ENCODE peak calls at places on chromosomes 7 and 10, in six cellular contexts. Y is fibroblast of lung, W is cardiac muscle cell, X is SK-N-SH, M is A549, G is iPS DF 6.9. E is an unnamed sample. For H3K4me1, the result is how much of the 10 kb centered on the place peaks cover.

GRCh38 chr7:19113855-19114590 is 3.4 kb downstream of the TWIST1 start:
- DNase-seq in Y (peak), W (no peak), X (peak), M (no peak), G (no peak), E (no peak)

GRCh38 chr7:7100432-7100849 is 81.9 kb upstream of the C1GALT1 start:
- DNase-seq in Y (no peak), W (no peak), X (no peak), M (no peak), G (peak), E (peak)

GRCh38 chr7:80879849-80880248 is 39.0 kb downstream of the SEMA3C start:
- DNase-seq in Y (peak), W (peak), X (no peak), M (no peak), G (no peak), E (no peak)

GRCh38 chr7:33773053-33773452 is 132.3 kb upstream of the BMPER start:
- DNase-seq in Y (peak), W (no peak), X (no peak), M (no peak), G (no peak), E (no peak)

GRCh38 chr7:47799529-47799928 is 148.7 kb downstream of the PKD1L1 start:
- DNase-seq in Y (no peak), W (no peak), X (no peak), M (no peak), G (no peak), E (no peak)

GRCh38 chr10:72336259-72337038 is 18.3 kb downstream of the DNAJB12 start:
- DNase-seq in Y (no peak), W (no peak), X (no peak), M (no peak), G (no peak), E (no peak)

GRCh38 chr7:91504919-91505318 is 240.7 kb downstream of the FZD1 start:
- DNase-seq in Y (no peak), W (no peak), X (no peak), M (no peak), G (no peak), E (no peak)

GRCh38 chr10:95260397-95260881 is 30.4 kb downstream of the PDLIM1 start:
- DNase-seq in Y (peak), W (peak), X (no peak), M (peak), G (no peak), E (peak)

GRCh38 chr10:4807803-4808507 is 18.1 kb upstream of the AKR1E2 start:
- DNase-seq in Y (peak), W (no peak), X (no peak), M (peak), G (no peak), E (peak)

GRCh38 chr10:95556994-95557767 is 4.0 kb downstream of the SORBS1 start:
- DNase-seq in Y (no peak), W (no peak), X (no peak), M (no peak), G (no peak), E (no peak)

GRCh38 chr7:100132697-100133137 is 6.0 kb downstream of the MBLAC1 start:
- DNase-seq in Y (peak), W (peak), X (peak), M (peak), G (no peak), E (peak)

GRCh38 chr10:43930243-43930642 is 281.6 kb upstream of the ZNF32 start:
- DNase-seq in Y (no peak), W (no peak), X (no peak), M (no peak), G (no peak), E (no peak)

GRCh38 chr10:72688208-72688651 is 3.7 kb upstream of the MCU start:
- DNase-seq in Y (peak), W (no peak), X (no peak), M (peak), G (no peak), E (peak)

GRCh38 chr10:50395279-50395678 is 144.0 kb upstream of the ASAH2 start:
- DNase-seq in Y (peak), W (no peak), X (no peak), M (peak), G (no peak), E (no peak)

GRCh38 chr7:98870071-98870651 is 347 bp upstream of the TMEM130 start:
- DNase-seq in Y (peak), W (peak), X (peak), M (peak), G (no peak), E (no peak)

GRCh38 chr10:88672041-88672440 is 7.8 kb downstream of the LIPF start:
- DNase-seq in Y (peak), W (no peak), X (no peak), M (no peak), G (no peak), E (no peak)

GRCh38 chr7:100676501-100677306 is 3.2 kb downstream of the GNB2 start:
- DNase-seq in Y (no peak), W (no peak), X (no peak), M (no peak), G (no peak), E (no peak)

GRCh38 chr10:127278001-127278400 is 81.6 kb upstream of the INSYN2A start:
- DNase-seq in Y (peak), W (no peak), X (no peak), M (peak), G (no peak), E (no peak)

GRCh38 chr10:70568781-70569495 is 33.6 kb downstream of the PRF1 start:
- DNase-seq in Y (no peak), W (no peak), X (no peak), M (no peak), G (no peak), E (no peak)

GRCh38 chr10:95401704-95402469 is 111.1 kb upstream of the PDLIM1 start:
- DNase-seq in Y (no peak), W (no peak), X (no peak), M (no peak), G (no peak), E (no peak)

GRCh38 chr7:70384891-70385290 is 747.1 kb upstream of the GALNT17 start:
- DNase-seq in Y (peak), W (no peak), X (no peak), M (no peak), G (no peak), E (no peak)

GRCh38 chr10:86968271-86968993 is at the start of gene ADIRF:
- DNase-seq in Y (no peak), W (no peak), X (no peak), M (no peak), G (no peak), E (no peak)

GRCh38 chr10:131977323-131978096 is 4.2 kb downstream of the BNIP3 start:
- DNase-seq in Y (no peak), W (no peak), X (no peak), M (no peak), G (no peak), E (no peak)

GRCh38 chr7:128938524-128939074 is 872 bp downstream of the IRF5 start:
- DNase-seq in Y (no peak), W (no peak), X (peak), M (no peak), G (no peak), E (no peak)

GRCh38 chr10:93746844-93747284 is 10.9 kb upstream of the LGI1 start:
- DNase-seq in Y (peak), W (no peak), X (no peak), M (peak), G (peak), E (peak)

GRCh38 chr7:149864751-149865150 is 9.0 kb upstream of the ATP6V0E2 start:
- DNase-seq in Y (no peak), W (no peak), X (no peak), M (no peak), G (no peak), E (no peak)

GRCh38 chr7:130365511-130366441 is 14.5 kb upstream of the CPA1 start:
- DNase-seq in Y (peak), W (no peak), X (peak), M (no peak), G (no peak), E (peak)

DNA sequence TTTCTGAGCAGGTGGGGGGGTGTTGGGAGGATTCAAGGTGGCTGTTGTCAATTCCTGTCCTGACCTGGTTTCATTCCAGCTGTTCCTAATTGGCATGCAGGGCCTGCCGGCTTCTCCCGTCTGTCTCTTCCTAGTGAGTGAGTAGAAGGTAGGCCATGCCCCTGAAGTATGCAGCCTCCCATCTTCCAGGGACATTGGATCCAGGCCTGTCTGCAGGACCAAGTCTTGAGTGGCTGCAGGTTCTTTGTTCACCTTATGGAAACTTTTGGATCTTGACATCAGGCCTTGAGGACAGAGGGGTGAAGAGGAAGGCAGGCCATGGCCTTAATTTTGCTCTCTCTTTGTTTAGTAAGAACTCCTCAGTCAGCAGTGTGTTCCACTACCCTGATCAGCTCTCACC is 131.8 kb downstream of the SH2D4B start:
- DNase-seq in Y (no peak), W (no peak), X (no peak), M (no peak), G (no peak), E (no peak)
- H3K4me3 ChIP-seq in Y (no peak), W (no peak), X (no peak), M (no peak), G (no peak), E (no peak)

DNA sequence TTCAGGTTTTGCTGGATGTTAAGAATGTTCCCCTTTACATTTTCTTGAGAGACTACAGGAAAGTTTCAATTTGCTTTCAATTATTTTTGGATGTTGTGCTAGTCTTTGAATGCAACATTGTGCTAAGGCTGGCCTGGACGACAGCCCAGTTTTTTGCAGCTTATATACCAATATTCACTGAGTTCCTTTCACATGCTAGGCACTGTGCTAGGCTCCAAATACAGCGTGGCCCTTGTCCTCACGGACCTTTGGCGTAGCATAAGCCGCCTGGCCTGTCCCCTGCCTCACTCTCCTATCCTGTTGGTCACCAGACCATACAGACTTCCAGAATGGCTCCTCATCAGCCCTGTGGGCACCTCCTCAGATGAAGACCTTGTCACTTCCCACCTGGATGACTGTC is 19.5 kb upstream of the HSPA12A start:
- DNase-seq in Y (no peak), W (no peak), X (no peak), M (no peak), G (no peak), E (no peak)
- H3K27ac ChIP-seq in Y (no peak), W (no peak), X (no peak), M (no peak), G (no peak), E (no peak)

GRCh38 chr10:75226656-75227055 is 9.1 kb downstream of the COMTD1 start:
- DNase-seq in Y (no peak), W (no peak), X (no peak), M (no peak), G (no peak), E (no peak)

GRCh38 chr10:75229961-75230360 is 5.8 kb downstream of the COMTD1 start:
- DNase-seq in Y (peak), W (no peak), X (no peak), M (peak), G (no peak), E (no peak)

GRCh38 chr10:75226055-75226454 is 9.7 kb downstream of the COMTD1 start:
- DNase-seq in Y (no peak), W (no peak), X (no peak), M (no peak), G (no peak), E (no peak)

GRCh38 chr10:75228834-75229233 is 6.9 kb downstream of the COMTD1 start:
- DNase-seq in Y (peak), W (no peak), X (no peak), M (no peak), G (no peak), E (no peak)

GRCh38 chr10:75228278-75228677 is 7.5 kb downstream of the COMTD1 start:
- DNase-seq in Y (no peak), W (no peak), X (no peak), M (no peak), G (no peak), E (no peak)
- H3K4me1 ChIP-seq in Y (under half), W (under half), X (under half), M (half or more), G (under half), E (under half)

GRCh38 chr7:68421712-68422111 is 1176.6 kb upstream of the AUTS2 start:
- DNase-seq in Y (no peak), W (no peak), X (no peak), M (no peak), G (no peak), E (no peak)

GRCh38 chr7:68414631-68415425 is 1183.4 kb upstream of the AUTS2 start:
- DNase-seq in Y (no peak), W (no peak), X (peak), M (peak), G (no peak), E (peak)

GRCh38 chr7:68420342-68420750 is 1177.9 kb upstream of the AUTS2 start:
- DNase-seq in Y (no peak), W (no peak), X (no peak), M (no peak), G (no peak), E (no peak)

GRCh38 chr7:68417002-68417401 is 1181.3 kb upstream of the AUTS2 start:
- DNase-seq in Y (no peak), W (no peak), X (no peak), M (no peak), G (no peak), E (no peak)

DNA sequence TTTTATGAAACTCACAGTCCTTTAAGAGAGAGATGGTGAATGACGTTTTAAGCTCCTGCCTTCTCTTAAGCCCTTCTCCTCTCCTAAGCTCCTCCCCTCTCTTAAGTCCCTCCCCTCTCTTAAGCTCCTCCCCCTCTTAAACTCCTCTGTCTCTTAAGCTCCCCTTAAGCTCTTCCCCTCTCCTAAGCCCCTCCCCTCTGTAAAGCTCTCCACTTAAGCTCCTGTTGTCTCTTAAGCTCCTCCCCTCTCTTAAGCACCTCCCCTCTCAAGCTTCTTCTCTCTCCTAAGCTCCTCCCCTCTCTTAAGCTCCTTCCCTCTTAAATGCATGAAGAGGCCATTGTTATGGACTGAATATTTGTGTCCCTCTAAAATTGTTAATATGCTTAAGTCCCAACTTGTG is 1180.6 kb upstream of the AUTS2 start:
- DNase-seq in Y (no peak), W (no peak), X (no peak), M (peak), G (no peak), E (peak)
- H3K4me3 ChIP-seq in Y (no peak), W (no peak), X (no peak), M (no peak), G (no peak), E (no peak)

GRCh38 chr10:1358860-1359598 is 302.8 kb downstream of the WDR37 start:
- DNase-seq in Y (no peak), W (no peak), X (no peak), M (no peak), G (no peak), E (no peak)
- H3K27ac ChIP-seq in Y (no peak), W (no peak), X (no peak), M (no peak), G (no peak), E (no peak)

DNA sequence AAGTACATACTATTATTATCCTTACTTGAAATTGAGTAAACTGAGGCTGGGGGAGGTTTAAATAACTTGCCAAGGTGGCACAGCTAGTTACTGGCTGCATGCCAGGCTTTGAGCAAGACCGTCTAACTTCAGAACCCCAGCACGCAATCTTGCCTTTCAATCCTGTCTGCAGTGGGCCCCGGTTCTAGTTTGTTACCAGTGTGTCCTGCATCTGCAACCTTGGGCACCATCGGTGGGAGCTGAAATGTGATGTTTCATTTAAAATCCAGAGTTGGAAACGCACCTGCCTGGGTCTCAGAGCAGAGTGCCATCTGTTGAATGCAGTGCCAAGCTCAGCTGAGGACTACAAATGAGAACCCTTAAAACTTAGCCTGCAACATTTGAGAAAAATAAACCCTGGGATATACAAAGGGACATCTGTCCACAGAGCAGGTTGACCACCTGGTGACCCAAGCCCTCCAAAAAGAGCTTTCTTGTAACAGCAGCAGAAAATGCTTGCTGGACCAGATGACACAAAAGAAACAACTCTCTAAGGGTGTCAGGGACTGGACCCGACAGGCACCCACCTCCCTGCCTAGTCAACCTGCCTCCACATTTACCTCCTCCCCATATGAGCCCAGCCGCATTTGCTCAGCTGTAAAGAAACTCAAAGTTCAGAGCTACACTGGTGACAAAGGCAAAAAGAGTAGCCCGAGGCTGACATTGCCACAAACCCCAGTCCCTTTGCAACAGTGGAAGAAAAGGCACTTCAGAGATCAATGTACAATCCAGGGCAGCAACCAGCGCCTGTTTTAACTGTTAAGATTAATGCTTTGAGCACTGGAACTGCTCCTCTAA is 1.7 kb downstream of the SH3PXD2A start:
- DNase-seq in Y (no peak), W (no peak), X (no peak), M (no peak), G (no peak), E (no peak)
- H3K4me1 ChIP-seq in Y (under half), W (under half), X (half or more), M (under half), G (under half), E (under half)

DNA sequence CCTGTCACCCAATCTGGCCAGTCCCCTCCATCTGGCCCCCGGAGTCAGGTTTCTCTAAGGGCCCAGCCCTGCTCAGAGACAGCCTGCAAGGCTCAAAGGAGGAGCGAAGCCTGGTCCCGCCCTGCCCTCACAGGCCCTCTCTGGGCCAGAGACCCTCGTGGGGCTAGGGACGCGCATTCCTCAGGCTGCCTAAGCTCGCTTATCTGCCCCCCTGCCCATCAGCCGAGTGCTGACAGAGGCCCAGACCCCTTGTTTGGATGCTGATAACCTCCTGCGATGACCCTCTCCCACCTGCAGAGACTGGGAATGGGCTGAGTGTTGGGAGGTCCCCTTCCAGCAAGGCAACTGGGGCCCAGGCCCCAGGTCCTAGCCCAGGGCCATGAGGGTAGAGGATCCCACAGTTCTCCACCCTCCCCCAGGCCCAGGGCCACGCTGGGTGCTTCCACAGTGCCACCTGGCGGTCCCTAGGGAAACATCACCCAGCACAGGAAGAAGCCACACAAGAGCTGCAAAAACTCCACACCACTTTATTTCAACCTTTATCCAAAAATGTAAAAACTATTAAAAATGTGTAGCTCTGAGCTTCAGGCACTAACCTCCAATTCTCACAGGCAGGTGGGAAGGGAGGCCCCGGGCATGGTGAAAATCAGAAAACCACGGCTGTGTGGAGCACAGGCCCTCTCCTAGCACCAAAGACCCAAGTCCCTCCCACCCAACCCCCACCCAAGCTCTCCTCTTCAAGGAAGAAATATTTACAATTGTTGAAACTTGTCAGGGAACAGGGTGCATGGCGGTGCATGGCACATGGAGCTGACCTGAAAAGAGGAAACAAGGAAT is 2.2 kb downstream of the NPM3 start:
- DNase-seq in Y (peak), W (peak), X (peak), M (peak), G (no peak), E (peak)
- H3K4me3 ChIP-seq in Y (no peak), W (no peak), X (no peak), M (no peak), G (no peak), E (no peak)

GRCh38 chr10:109964318-109964717 is 41.0 kb upstream of the XPNPEP1 start:
- DNase-seq in Y (no peak), W (no peak), X (no peak), M (no peak), G (no peak), E (no peak)

GRCh38 chr10:109968954-109969644 is 38.7 kb upstream of the ADD3 start:
- DNase-seq in Y (no peak), W (no peak), X (no peak), M (no peak), G (no peak), E (no peak)

GRCh38 chr10:109966961-109967738 is 40.6 kb upstream of the ADD3 start:
- DNase-seq in Y (peak), W (no peak), X (peak), M (peak), G (no peak), E (peak)

GRCh38 chr10:109969907-109970306 is 37.9 kb upstream of the ADD3 start:
- DNase-seq in Y (no peak), W (no peak), X (no peak), M (no peak), G (no peak), E (no peak)

DNA sequence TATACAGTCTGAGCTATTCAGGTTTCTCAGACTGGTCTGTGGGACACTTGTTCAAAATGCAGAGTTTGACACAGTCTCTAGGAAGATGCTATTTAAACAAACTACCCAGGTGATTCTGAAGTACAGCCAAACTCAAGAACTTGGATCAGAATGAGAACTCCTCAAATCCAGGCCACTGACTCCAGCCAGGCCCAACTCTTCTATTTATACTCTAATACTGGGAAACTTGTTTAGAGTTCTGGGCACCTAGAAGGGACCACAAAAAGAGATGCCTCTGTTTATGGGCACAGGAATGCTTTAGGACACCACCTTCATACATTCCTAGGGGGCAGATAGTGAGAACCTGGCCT is 40.1 kb upstream of the ADD3 start:
- DNase-seq in Y (no peak), W (no peak), X (no peak), M (no peak), G (no peak), E (no peak)
- H3K27ac ChIP-seq in Y (peak), W (no peak), X (peak), M (peak), G (no peak), E (no peak)

GRCh38 chr10:109972372-109973001 is 35.3 kb upstream of the ADD3 start:
- DNase-seq in Y (no peak), W (no peak), X (no peak), M (no peak), G (no peak), E (no peak)
- H3K4me1 ChIP-seq in Y (under half), W (under half), X (half or more), M (half or more), G (under half), E (under half)